ENCODE peak calls at places on chromosome X, in six cellular contexts. F, N, K, Y, J and R are unnamed samples.

GRCh38 chrX:136694491-136695087 is 46.6 kb downstream of the CD40LG start:
- DNase-seq in K (no peak), J (peak), Y (no peak), F (no peak), N (no peak), R (no peak)

GRCh38 chrX:39595977-39596376 is 501.8 kb downstream of the BCOR start:
- DNase-seq in Y (no peak), K (no peak), F (no peak), N (no peak), J (no peak), R (no peak)

GRCh38 chrX:53312946-53313745 is 31.8 kb upstream of the IQSEC2 start:
- DNase-seq in F (peak), N (peak), J (peak), K (peak), Y (peak), R (peak)

GRCh38 chrX:9770319-9770718 is 4.7 kb upstream of the GPR143 start:
- DNase-seq in Y (no peak), N (no peak), K (no peak), J (no peak), F (no peak), R (no peak)

GRCh38 chrX:154738013-154738738 is 12.7 kb downstream of the GAB3 start:
- DNase-seq in N (no peak), Y (no peak), J (no peak), F (peak), K (no peak), R (no peak)

GRCh38 chrX:65596270-65596669 is 61.7 kb upstream of the LAS1L start:
- DNase-seq in K (no peak), F (peak), Y (no peak), J (peak), N (no peak), R (no peak)

GRCh38 chrX:153537526-153538295 is 20.3 kb downstream of the ATP2B3 start:
- DNase-seq in F (no peak), N (no peak), K (no peak), J (no peak), Y (no peak), R (no peak)

GRCh38 chrX:86148024-86148511 is at the start of gene DACH2:
- DNase-seq in J (peak), K (peak), F (peak), Y (peak), N (no peak), R (peak)

GRCh38 chrX:70479197-70479969 is 34.7 kb downstream of the DLG3 start:
- DNase-seq in N (no peak), J (no peak), F (no peak), K (no peak), Y (no peak), R (no peak)

GRCh38 chrX:131746491-131746968 is 202.7 kb downstream of the OR13H1 start:
- DNase-seq in K (no peak), Y (no peak), F (peak), J (peak), N (no peak), R (no peak)

GRCh38 chrX:51494409-51494808 is 2.0 kb downstream of the NUDT11 start:
- DNase-seq in K (no peak), N (no peak), J (no peak), Y (no peak), F (no peak), R (no peak)

GRCh38 chrX:47311857-47312774 is 58.3 kb upstream of the ZNF157 start:
- DNase-seq in F (peak), K (no peak), N (peak), Y (peak), J (peak), R (no peak)

GRCh38 chrX:2370436-2370835 is 130.3 kb downstream of the DHRSX start:
- DNase-seq in N (no peak), K (no peak), J (no peak), Y (no peak), F (no peak), R (no peak)

GRCh38 chrX:53714580-53715335 is 28.2 kb upstream of the HUWE1 start:
- DNase-seq in F (peak), J (peak), N (peak), K (peak), Y (no peak), R (no peak)

GRCh38 chrX:104187931-104188330 is 21.7 kb downstream of the FAM199X start:
- DNase-seq in N (no peak), Y (no peak), F (no peak), K (no peak), J (no peak), R (no peak)

GRCh38 chrX:3426552-3426951 is 80.1 kb upstream of the MXRA5 start:
- DNase-seq in Y (no peak), J (no peak), K (no peak), N (no peak), F (no peak), R (no peak)

GRCh38 chrX:109959356-109959871 is 43.5 kb upstream of the TMEM164 start:
- DNase-seq in N (no peak), J (no peak), F (no peak), K (no peak), Y (no peak), R (no peak)

GRCh38 chrX:37825225-37825842 is 22.0 kb downstream of the DYNLT3 start:
- DNase-seq in J (no peak), Y (peak), F (peak), K (peak), N (peak), R (no peak)

GRCh38 chrX:11725631-11726442 is 32.2 kb upstream of the MSL3 start:
- DNase-seq in J (no peak), K (no peak), N (no peak), Y (no peak), F (no peak), R (no peak)

GRCh38 chrX:120457766-120458180 is 11.3 kb downstream of the LAMP2 start:
- DNase-seq in N (no peak), Y (no peak), J (peak), K (no peak), F (no peak), R (no peak)

GRCh38 chrX:154059729-154060245 is 37.7 kb downstream of the MECP2 start:
- DNase-seq in F (no peak), J (no peak), K (no peak), N (no peak), Y (no peak), R (no peak)

GRCh38 chrX:55342533-55343501 is 78.1 kb upstream of the PAGE3 start:
- DNase-seq in J (peak), N (no peak), K (peak), F (no peak), Y (peak), R (no peak)

GRCh38 chrX:152819732-152820131 is 10.8 kb downstream of the CETN2 start:
- DNase-seq in F (no peak), J (no peak), K (no peak), N (no peak), Y (no peak), R (no peak)

GRCh38 chrX:102516314-102516936 is at the start of gene TMSB15A:
- DNase-seq in K (peak), N (no peak), J (peak), F (peak), Y (peak), R (peak)

GRCh38 chrX:67917412-67918010 is 373.7 kb downstream of the AR start:
- DNase-seq in K (no peak), Y (no peak), N (no peak), F (no peak), J (no peak), R (no peak)
- TF ChIP-seq CTCF in K (no peak), Y (no peak), N (no peak), F (no peak), J (no peak), R (no peak)

DNA sequence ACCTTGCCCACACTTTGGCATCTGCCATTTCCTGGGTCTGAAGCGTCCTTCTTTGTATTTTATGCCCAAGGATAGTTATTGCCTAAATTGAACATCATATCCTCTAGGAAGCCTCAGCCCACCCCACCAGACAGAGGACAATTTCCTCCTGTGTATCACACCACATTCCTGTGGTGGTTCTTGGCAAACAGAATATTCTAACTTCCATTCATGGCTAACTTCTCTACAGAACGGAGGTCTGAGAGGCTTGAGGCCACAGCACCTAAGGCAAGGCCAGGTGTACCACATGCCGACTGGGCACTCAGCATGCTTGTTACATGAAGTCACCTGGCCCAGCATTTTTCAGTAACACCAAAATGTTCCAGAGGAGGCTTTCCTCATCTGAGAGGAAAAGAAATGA is 42.4 kb downstream of the CD99L2 start:
- DNase-seq in N (no peak), K (no peak), F (no peak), Y (no peak), J (no peak), R (no peak)
- TF ChIP-seq CTCF in N (no peak), K (no peak), F (no peak), Y (no peak), J (no peak), R (no peak)

GRCh38 chrX:30489323-30489722 is 88.2 kb downstream of the TASL start:
- DNase-seq in K (no peak), Y (no peak), F (no peak), N (peak), J (no peak), R (no peak)
- TF ChIP-seq CTCF in K (no peak), Y (no peak), F (no peak), N (no peak), J (no peak), R (no peak)

GRCh38 chrX:150582338-150582948 is 14.0 kb downstream of the MTM1 start:
- DNase-seq in K (no peak), F (no peak), N (no peak), Y (no peak), J (no peak), R (no peak)

GRCh38 chrX:150587585-150588503 is 19.4 kb downstream of the MTM1 start:
- DNase-seq in N (no peak), K (no peak), Y (peak), F (no peak), J (no peak), R (no peak)
- TF ChIP-seq CTCF in N (peak), K (no peak), Y (peak), F (peak), J (peak), R (peak)

GRCh38 chrX:43500240-43500639 is 155.9 kb upstream of the MAOA start:
- DNase-seq in K (no peak), Y (no peak), F (no peak), J (no peak), N (no peak), R (no peak)
- TF ChIP-seq CTCF in K (no peak), Y (no peak), F (no peak), J (no peak), N (no peak), R (no peak)

DNA sequence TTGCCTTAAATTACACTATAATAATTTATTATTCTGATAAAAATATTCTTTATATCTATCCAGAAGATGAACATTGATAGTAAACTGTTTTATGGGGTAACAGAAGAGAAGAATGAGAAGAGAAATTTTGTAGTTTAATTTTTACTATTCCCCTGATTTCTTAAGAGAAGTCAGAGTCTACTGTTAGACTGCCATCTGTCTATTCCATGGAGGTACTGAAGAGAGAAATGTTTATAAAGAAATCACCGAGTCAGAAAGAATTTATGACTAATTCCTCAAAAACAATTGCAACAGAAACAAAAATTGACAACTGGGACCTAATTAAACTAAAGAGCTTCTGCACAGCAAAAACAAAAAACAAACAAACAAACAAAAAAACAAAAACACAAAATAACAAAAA is 149.9 kb downstream of the FGF16 start:
- DNase-seq in K (no peak), J (no peak), Y (no peak), N (no peak), F (no peak), R (no peak)
- TF ChIP-seq CTCF in K (no peak), J (no peak), Y (no peak), N (no peak), F (no peak), R (no peak)

DNA sequence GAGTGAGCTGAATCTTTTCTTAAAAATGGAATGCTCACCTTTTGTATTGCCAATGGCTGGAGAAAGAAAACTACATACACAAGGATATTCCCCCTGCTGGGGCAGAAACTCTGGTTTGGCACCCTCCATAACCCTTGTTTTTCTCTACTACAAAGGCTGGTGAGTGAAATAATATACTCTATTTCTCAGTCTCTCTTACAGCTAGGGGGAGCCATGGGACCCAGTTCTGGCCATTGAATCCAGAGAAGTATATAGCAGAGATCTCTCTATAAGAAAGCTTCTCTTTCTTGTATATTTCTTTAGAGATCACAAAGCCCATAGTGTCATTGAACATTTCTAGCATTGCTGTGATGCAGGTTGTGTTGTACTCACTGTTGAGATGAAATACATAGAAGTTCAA is 49.8 kb downstream of the SMPX start:
- DNase-seq in N (no peak), K (no peak), Y (no peak), J (no peak), F (no peak), R (no peak)
- TF ChIP-seq CTCF in N (no peak), K (no peak), Y (no peak), J (peak), F (no peak), R (no peak)

GRCh38 chrX:129115104-129115503 is 408.2 kb downstream of the SMARCA1 start:
- DNase-seq in F (no peak), K (no peak), N (peak), Y (no peak), J (peak), R (no peak)
- TF ChIP-seq CTCF in F (peak), K (no peak), N (no peak), Y (no peak), J (peak), R (peak)

GRCh38 chrX:133305348-133305747 is 87.2 kb upstream of the TFDP3 start:
- DNase-seq in J (no peak), F (no peak), N (no peak), Y (no peak), K (no peak), R (no peak)

GRCh38 chrX:133302775-133303445 is 84.8 kb upstream of the TFDP3 start:
- DNase-seq in F (no peak), J (no peak), N (no peak), Y (no peak), K (no peak), R (no peak)

GRCh38 chrX:133307094-133307493 is 88.9 kb upstream of the TFDP3 start:
- DNase-seq in Y (no peak), N (no peak), K (no peak), J (no peak), F (no peak), R (no peak)

GRCh38 chrX:133307637-133308485 is 89.7 kb upstream of the TFDP3 start:
- DNase-seq in J (no peak), N (no peak), Y (no peak), K (no peak), F (no peak), R (no peak)
- TF ChIP-seq CTCF in J (no peak), N (no peak), Y (no peak), K (no peak), F (no peak), R (no peak)

GRCh38 chrX:23919148-23919547 is 11.3 kb downstream of the CXorf58 start:
- DNase-seq in K (no peak), F (no peak), J (no peak), N (no peak), Y (no peak), R (no peak)

GRCh38 chrX:23919706-23920320 is 12.0 kb downstream of the CXorf58 start:
- DNase-seq in F (no peak), K (no peak), J (no peak), Y (no peak), N (no peak), R (no peak)
- TF ChIP-seq CTCF in F (no peak), K (no peak), J (no peak), Y (no peak), N (no peak), R (no peak)